ENCODE peak calls at places on chromosomes 5 and 9, in seven cellular contexts. One of them, this sample, is unnamed. For H3K79me2, H3K4me1 and H3K9me2, the result is how much of the 10 kb centered on the place peaks cover.

GRCh38 chr5:10703676-10704075 is 57.4 kb downstream of the DAP start:
- DNase-seq in GM23338: no peak
- DNase-seq in GM23248: no peak
- DNase-seq in OCI-LY7: no peak
- DNase-seq in PC-9: no peak
- DNase-seq in HCT116: no peak
- DNase-seq in Karpas-422: no peak
- DNase-seq in this sample: no peak

GRCh38 chr5:178386532-178386931 is 153.9 kb upstream of the PHYKPL start:
- DNase-seq in GM23338: no peak
- DNase-seq in GM23248: no peak
- DNase-seq in OCI-LY7: no peak
- DNase-seq in PC-9: no peak
- DNase-seq in HCT116: no peak
- DNase-seq in Karpas-422: peak
- DNase-seq in this sample: no peak

GRCh38 chr5:31707294-31707693 is 68.4 kb downstream of the PDZD2 start:
- DNase-seq in GM23338: no peak
- DNase-seq in GM23248: no peak
- DNase-seq in OCI-LY7: no peak
- DNase-seq in PC-9: no peak
- DNase-seq in HCT116: no peak
- DNase-seq in Karpas-422: no peak
- DNase-seq in this sample: no peak

GRCh38 chr9:79452265-79452664 is 119.5 kb upstream of the TLE4 start:
- DNase-seq in GM23338: no peak
- DNase-seq in GM23248: no peak
- DNase-seq in OCI-LY7: no peak
- DNase-seq in PC-9: no peak
- DNase-seq in HCT116: no peak
- DNase-seq in Karpas-422: no peak
- DNase-seq in this sample: no peak

GRCh38 chr9:136625101-136626065 is 37.3 kb upstream of the EGFL7 start:
- DNase-seq in GM23338: peak
- DNase-seq in GM23248: peak
- DNase-seq in OCI-LY7: no peak
- DNase-seq in PC-9: peak
- DNase-seq in HCT116: no peak
- DNase-seq in Karpas-422: no peak
- DNase-seq in this sample: no peak

GRCh38 chr9:111118256-111118950 is 80.1 kb upstream of the LPAR1 start:
- DNase-seq in GM23338: no peak
- DNase-seq in GM23248: peak
- DNase-seq in OCI-LY7: no peak
- DNase-seq in PC-9: no peak
- DNase-seq in HCT116: no peak
- DNase-seq in Karpas-422: no peak
- DNase-seq in this sample: no peak

GRCh38 chr5:156475182-156475830 is 148.3 kb downstream of the SGCD start:
- DNase-seq in GM23338: no peak
- DNase-seq in GM23248: no peak
- DNase-seq in OCI-LY7: no peak
- DNase-seq in PC-9: no peak
- DNase-seq in HCT116: no peak
- DNase-seq in Karpas-422: no peak
- DNase-seq in this sample: no peak

GRCh38 chr5:129973716-129974426 is 69.6 kb downstream of the CHSY3 start:
- DNase-seq in GM23338: no peak
- DNase-seq in GM23248: peak
- DNase-seq in OCI-LY7: no peak
- DNase-seq in PC-9: no peak
- DNase-seq in HCT116: no peak
- DNase-seq in Karpas-422: no peak
- DNase-seq in this sample: no peak

GRCh38 chr5:36570696-36571095 is 35.7 kb upstream of the SLC1A3 start:
- DNase-seq in GM23338: no peak
- DNase-seq in GM23248: no peak
- DNase-seq in OCI-LY7: no peak
- DNase-seq in PC-9: no peak
- DNase-seq in HCT116: no peak
- DNase-seq in Karpas-422: no peak
- DNase-seq in this sample: no peak

GRCh38 chr9:129895376-129896268 is 60.4 kb downstream of the USP20 start:
- DNase-seq in GM23338: no peak
- DNase-seq in GM23248: no peak
- DNase-seq in OCI-LY7: no peak
- DNase-seq in PC-9: no peak
- DNase-seq in HCT116: no peak
- DNase-seq in Karpas-422: no peak
- DNase-seq in this sample: no peak

GRCh38 chr5:177369050-177369912 is 11.6 kb downstream of the RGS14 start:
- DNase-seq in GM23338: peak
- DNase-seq in GM23248: peak
- DNase-seq in OCI-LY7: peak
- DNase-seq in PC-9: no peak
- DNase-seq in HCT116: no peak
- DNase-seq in Karpas-422: peak
- DNase-seq in this sample: peak

DNA sequence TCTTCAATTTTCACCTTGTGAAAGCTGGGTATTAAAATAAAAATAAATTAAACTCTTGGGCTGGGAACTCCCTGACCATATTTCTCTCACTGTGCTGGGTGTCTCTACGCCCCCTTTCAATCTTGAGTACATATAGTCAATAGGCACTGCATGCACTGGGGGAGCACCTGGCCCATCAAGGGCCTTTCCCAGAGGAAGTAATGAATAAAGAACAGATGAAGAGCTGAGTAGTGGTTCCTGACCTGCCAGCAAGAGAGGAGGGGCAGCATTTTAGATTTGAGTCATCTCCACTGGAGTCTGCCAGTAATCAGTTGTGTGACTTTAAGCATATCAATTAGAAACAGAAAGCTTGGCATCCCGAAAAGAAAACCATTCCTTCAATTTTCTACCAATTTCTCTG is 6.2 kb downstream of the MAPKAP1 start:
- DNase-seq in GM23338: peak
- DNase-seq in GM23248: peak
- DNase-seq in OCI-LY7: no peak
- DNase-seq in PC-9: no peak
- DNase-seq in HCT116: no peak
- DNase-seq in Karpas-422: no peak
- DNase-seq in this sample: no peak
- H3K79me2 ChIP-seq in GM23338: half or more
- H3K79me2 ChIP-seq in GM23248: half or more
- H3K79me2 ChIP-seq in OCI-LY7: under half
- H3K79me2 ChIP-seq in PC-9: half or more
- H3K79me2 ChIP-seq in HCT116: half or more
- H3K79me2 ChIP-seq in Karpas-422: half or more
- H3K79me2 ChIP-seq in this sample: half or more

DNA sequence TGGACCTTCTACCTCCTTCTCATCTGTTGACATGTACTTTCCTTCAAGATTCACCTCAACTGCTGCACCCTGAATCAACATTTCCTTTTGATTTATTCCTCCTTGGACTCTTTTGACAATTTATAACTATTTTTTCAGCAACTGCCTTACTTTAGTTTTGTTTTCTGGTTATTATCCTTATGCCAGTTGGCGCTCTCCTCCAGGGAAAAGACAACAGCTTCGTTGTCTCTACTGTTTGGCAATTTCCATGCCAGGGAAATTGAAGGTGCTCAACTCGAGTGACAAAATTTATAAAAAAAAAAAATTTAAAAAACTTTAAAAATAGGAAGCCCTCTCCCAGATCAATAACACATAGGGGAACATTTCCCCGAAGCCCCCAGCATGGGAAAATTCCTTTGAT is 549.2 kb upstream of the DMAC1 start:
- DNase-seq in GM23338: no peak
- DNase-seq in GM23248: no peak
- DNase-seq in OCI-LY7: no peak
- DNase-seq in PC-9: no peak
- DNase-seq in HCT116: no peak
- DNase-seq in Karpas-422: no peak
- DNase-seq in this sample: no peak
- H3K4me1 ChIP-seq in GM23338: under half
- H3K4me1 ChIP-seq in GM23248: under half
- H3K4me1 ChIP-seq in OCI-LY7: under half
- H3K4me1 ChIP-seq in PC-9: under half
- H3K4me1 ChIP-seq in HCT116: under half
- H3K4me1 ChIP-seq in Karpas-422: under half
- H3K4me1 ChIP-seq in this sample: under half

DNA sequence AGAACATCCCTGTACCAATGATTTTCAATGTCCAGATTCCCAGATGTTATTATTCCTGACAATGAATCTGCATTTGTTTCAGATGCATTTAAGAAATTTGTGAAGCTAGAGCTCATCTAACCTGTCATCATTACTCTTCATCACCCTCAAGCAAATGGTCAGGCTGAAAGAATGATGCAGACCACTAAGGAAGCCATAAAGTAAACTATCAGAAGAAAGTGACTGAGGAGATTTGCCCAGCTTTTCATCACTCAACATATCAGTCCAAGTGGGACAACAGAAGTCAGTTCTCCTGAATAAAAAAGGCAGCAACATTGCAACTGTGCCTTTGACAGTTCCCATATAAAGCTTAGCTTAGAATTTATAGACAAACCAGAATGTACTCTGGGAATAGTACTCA is 419.9 kb downstream of the PDE4D start:
- DNase-seq in GM23338: no peak
- DNase-seq in GM23248: no peak
- DNase-seq in OCI-LY7: no peak
- DNase-seq in PC-9: no peak
- DNase-seq in HCT116: no peak
- DNase-seq in Karpas-422: no peak
- DNase-seq in this sample: no peak
- H3K9me2 ChIP-seq in GM23338: under half
- H3K9me2 ChIP-seq in GM23248: under half
- H3K9me2 ChIP-seq in OCI-LY7: under half
- H3K9me2 ChIP-seq in PC-9: under half
- H3K9me2 ChIP-seq in HCT116: under half
- H3K9me2 ChIP-seq in Karpas-422: under half
- H3K9me2 ChIP-seq in this sample: under half

GRCh38 chr9:37210737-37211523 is 90.6 kb downstream of the ZCCHC7 start:
- DNase-seq in GM23338: no peak
- DNase-seq in GM23248: no peak
- DNase-seq in OCI-LY7: peak
- DNase-seq in PC-9: no peak
- DNase-seq in HCT116: no peak
- DNase-seq in Karpas-422: no peak
- DNase-seq in this sample: peak
- H3K79me2 ChIP-seq in GM23338: under half
- H3K79me2 ChIP-seq in GM23248: under half
- H3K79me2 ChIP-seq in OCI-LY7: half or more
- H3K79me2 ChIP-seq in PC-9: under half
- H3K79me2 ChIP-seq in HCT116: under half
- H3K79me2 ChIP-seq in Karpas-422: half or more
- H3K79me2 ChIP-seq in this sample: under half

GRCh38 chr9:126914458-126915280 is at the start of gene RALGPS1:
- DNase-seq in GM23338: peak
- DNase-seq in GM23248: peak
- DNase-seq in OCI-LY7: peak
- DNase-seq in PC-9: peak
- DNase-seq in HCT116: peak
- DNase-seq in Karpas-422: peak
- DNase-seq in this sample: peak

GRCh38 chr9:126915846-126916543 is 1.4 kb downstream of the RALGPS1 start:
- DNase-seq in GM23338: no peak
- DNase-seq in GM23248: no peak
- DNase-seq in OCI-LY7: no peak
- DNase-seq in PC-9: peak
- DNase-seq in HCT116: no peak
- DNase-seq in Karpas-422: no peak
- DNase-seq in this sample: no peak

GRCh38 chr9:126919193-126919592 is 4.6 kb downstream of the RALGPS1 start:
- DNase-seq in GM23338: no peak
- DNase-seq in GM23248: no peak
- DNase-seq in OCI-LY7: no peak
- DNase-seq in PC-9: no peak
- DNase-seq in HCT116: no peak
- DNase-seq in Karpas-422: no peak
- DNase-seq in this sample: no peak

GRCh38 chr9:126915281-126915816 is 767 bp downstream of the RALGPS1 start:
- DNase-seq in GM23338: peak
- DNase-seq in GM23248: peak
- DNase-seq in OCI-LY7: peak
- DNase-seq in PC-9: peak
- DNase-seq in HCT116: peak
- DNase-seq in Karpas-422: no peak
- DNase-seq in this sample: peak

DNA sequence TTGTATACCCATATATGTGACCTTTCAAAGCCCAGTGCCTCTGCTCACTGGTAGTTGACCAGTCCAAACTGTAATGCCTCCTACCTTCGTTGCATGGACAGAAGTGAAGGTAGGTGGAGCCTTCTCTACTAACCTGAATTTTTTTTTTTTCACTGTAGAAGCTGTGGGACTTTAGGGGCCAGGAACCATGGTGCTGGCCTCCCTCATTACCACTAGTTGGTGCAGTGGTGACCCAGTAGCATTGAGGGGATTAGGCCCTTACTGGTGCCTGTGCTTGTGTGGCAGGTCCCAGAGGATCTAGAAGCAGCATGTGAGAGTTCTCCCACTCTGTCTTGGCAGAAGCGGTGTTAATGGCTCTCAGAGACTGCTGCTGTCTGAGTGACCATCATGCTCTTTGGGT is 2.3 kb downstream of the RALGPS1 start:
- DNase-seq in GM23338: peak
- DNase-seq in GM23248: no peak
- DNase-seq in OCI-LY7: peak
- DNase-seq in PC-9: no peak
- DNase-seq in HCT116: peak
- DNase-seq in Karpas-422: peak
- DNase-seq in this sample: no peak
- H3K4me1 ChIP-seq in GM23338: under half
- H3K4me1 ChIP-seq in GM23248: under half
- H3K4me1 ChIP-seq in OCI-LY7: under half
- H3K4me1 ChIP-seq in PC-9: under half
- H3K4me1 ChIP-seq in HCT116: under half
- H3K4me1 ChIP-seq in Karpas-422: under half
- H3K4me1 ChIP-seq in this sample: under half

GRCh38 chr5:24788829-24789509 is 144.2 kb upstream of the CDH10 start:
- DNase-seq in GM23338: no peak
- DNase-seq in GM23248: peak
- DNase-seq in OCI-LY7: no peak
- DNase-seq in PC-9: peak
- DNase-seq in HCT116: no peak
- DNase-seq in Karpas-422: no peak
- DNase-seq in this sample: no peak
- H3K9me2 ChIP-seq in GM23338: under half
- H3K9me2 ChIP-seq in GM23248: under half
- H3K9me2 ChIP-seq in OCI-LY7: under half
- H3K9me2 ChIP-seq in PC-9: under half
- H3K9me2 ChIP-seq in HCT116: under half
- H3K9me2 ChIP-seq in Karpas-422: under half
- H3K9me2 ChIP-seq in this sample: under half

This sample was measured in MM.1S.